ENCODE peak calls at places on chromosome 19, in four cellular contexts. P is mammary epithelial cell, V is psoas muscle, U is tibial nerve. S is an unnamed sample.

GRCh38 chr19:46578450-46578849 is 22.7 kb upstream of the CALM3 start:
- DNase-seq in P (no peak), U (no peak), V (no peak), S (no peak)

GRCh38 chr19:18291019-18291524 is 9.7 kb upstream of the JUND start:
- DNase-seq in U (no peak), V (no peak), P (no peak), S (no peak)

GRCh38 chr19:13808856-13809255 is 13.6 kb downstream of the ZSWIM4 start:
- DNase-seq in U (no peak), P (no peak), V (no peak), S (no peak)

GRCh38 chr19:52660981-52661380 is 22.8 kb upstream of the ZNF83 start:
- DNase-seq in V (no peak), P (no peak), U (no peak), S (no peak)

GRCh38 chr19:52601025-52601973 is 31.2 kb downstream of the ZNF701 start:
- DNase-seq in P (peak; percentile 89), U (peak; percentile 93), V (peak; percentile 96), S (peak; percentile 84)

GRCh38 chr19:55907746-55908145 is 24.4 kb downstream of the NLRP13 start:
- DNase-seq in V (no peak), U (no peak), P (no peak), S (no peak)

GRCh38 chr19:48421548-48421947 is 24.2 kb upstream of the GRWD1 start:
- DNase-seq in U (peak; percentile 27), V (no peak), P (no peak), S (no peak)

GRCh38 chr19:495047-495439 is 1.2 kb upstream of the MADCAM1 start:
- DNase-seq in V (peak; percentile 44), U (no peak), P (no peak), S (no peak)

GRCh38 chr19:38265213-38265861 is 964 bp downstream of the SPINT2 start:
- DNase-seq in U (no peak), P (peak; percentile 58), V (no peak), S (no peak)

GRCh38 chr19:49712397-49712859 is 21.5 kb downstream of the CPT1C start:
- DNase-seq in U (peak; percentile 14), V (peak; percentile 66), P (no peak), S (no peak)

GRCh38 chr19:45128109-45128508 is 32.7 kb downstream of the NKPD1 start:
- DNase-seq in V (no peak), U (no peak), P (no peak), S (no peak)

GRCh38 chr19:45133661-45134060 is 27.1 kb downstream of the NKPD1 start:
- DNase-seq in P (no peak), V (no peak), U (no peak), S (no peak)

GRCh38 chr19:45128806-45129205 is 32.0 kb downstream of the NKPD1 start:
- DNase-seq in V (no peak), P (no peak), U (no peak), S (no peak)

GRCh38 chr19:45130236-45130635 is 30.5 kb downstream of the NKPD1 start:
- DNase-seq in P (no peak), U (no peak), V (no peak), S (no peak)

GRCh38 chr19:45130888-45131615 is 29.7 kb downstream of the NKPD1 start:
- DNase-seq in P (peak; percentile 49), V (no peak), U (no peak), S (peak; percentile 78)
- H3K27ac ChIP-seq in P (no peak overlapping the region), V (no peak overlapping the region), U (no peak overlapping the region), S (peak overlapping the region; percentile 78)

DNA sequence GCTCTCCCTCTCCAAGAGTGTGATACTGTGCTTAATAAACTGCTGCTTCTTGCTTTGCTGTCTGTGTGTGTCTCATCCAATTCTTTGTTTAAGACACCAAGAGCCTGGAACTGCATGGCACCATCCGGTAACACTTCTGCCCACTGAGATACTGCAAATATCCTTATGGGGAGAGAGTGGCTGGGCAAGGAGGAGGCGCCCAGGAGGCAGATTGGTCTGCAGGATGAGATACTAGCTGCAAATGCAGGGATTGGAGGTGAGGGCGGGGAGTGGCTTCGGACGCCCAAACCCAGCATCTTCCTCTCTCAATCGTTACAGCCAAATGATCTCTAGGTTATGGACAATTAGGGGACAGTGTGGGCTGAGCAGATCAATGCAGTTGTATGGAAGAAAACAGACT is 1.7 kb upstream of the SIGLEC7 start:
- DNase-seq in V (no peak), U (no peak), P (no peak), S (no peak)
- TF ChIP-seq CTCF in V (no peak), U (no peak), P (no peak), S (no peak)

GRCh38 chr19:23542562-23542961 is 144.4 kb downstream of the ZNF675 start:
- DNase-seq in V (no peak), U (no peak), P (peak; percentile 54), S (no peak)
- H3K27ac ChIP-seq in V (no peak overlapping the region), U (no peak overlapping the region), P (no peak overlapping the region), S (no peak overlapping the region)

DNA sequence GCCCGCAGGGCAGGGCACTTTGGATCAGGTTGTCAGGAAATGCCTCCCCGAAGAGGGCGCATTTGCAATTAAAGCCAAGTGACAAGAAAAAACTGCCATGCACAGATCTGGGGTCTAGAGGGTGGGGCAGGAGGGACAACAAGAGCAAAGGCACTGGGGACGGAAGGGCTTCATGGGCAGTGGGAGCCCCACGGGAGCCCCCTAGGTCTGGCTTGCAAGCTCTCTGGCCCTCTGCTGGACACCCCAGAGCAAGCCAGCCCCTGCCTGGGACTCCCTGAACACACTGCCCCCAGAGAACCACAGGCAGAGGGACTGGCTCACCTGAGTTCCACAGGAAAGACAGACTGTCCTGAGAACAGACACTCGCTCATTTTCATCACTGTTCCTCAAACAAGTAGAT is 30.2 kb upstream of the C19orf12 start:
- DNase-seq in V (no peak), P (no peak), U (no peak), S (no peak)
- TF ChIP-seq CTCF in V (no peak), P (no peak), U (no peak), S (no peak)

DNA sequence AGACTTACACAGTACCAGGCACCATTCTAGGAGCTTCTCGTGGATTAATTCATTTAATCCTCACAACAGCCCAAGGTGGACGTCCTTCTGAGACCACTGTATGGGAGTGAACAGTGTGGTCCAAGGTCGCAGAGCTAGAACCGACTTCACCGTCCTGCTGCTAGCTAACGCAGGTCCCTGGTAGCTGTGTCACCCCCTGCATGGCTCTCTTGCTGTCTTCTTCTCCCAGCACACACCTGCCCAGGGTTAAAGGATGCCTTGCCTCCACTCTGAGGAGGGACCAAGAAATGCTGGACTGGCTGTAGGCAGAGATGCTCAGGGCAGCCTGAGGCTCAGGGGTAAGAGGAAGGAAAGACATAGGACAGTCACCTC is 3.0 kb downstream of the AKT2 start:
- DNase-seq in U (no peak), P (no peak), V (no peak), S (no peak)
- H3K27ac ChIP-seq in U (no peak overlapping the region), P (no peak overlapping the region), V (peak overlapping the region; percentile 87), S (no peak overlapping the region)

GRCh38 chr19:58379276-58379675 is 1.6 kb downstream of the ZNF837 start:
- DNase-seq in U (no peak), V (peak; percentile 41), P (no peak), S (no peak)

GRCh38 chr19:58381460-58382220 is 810 bp upstream of the ZNF837 start:
- DNase-seq in V (peak; percentile 55), U (no peak), P (no peak), S (no peak)

GRCh38 chr19:58380037-58380735 is 644 bp downstream of the ZNF837 start:
- DNase-seq in U (no peak), P (peak; percentile 19), V (peak; percentile 22), S (no peak)

GRCh38 chr19:58382997-58383603 is 2.3 kb upstream of the ZNF837 start:
- DNase-seq in P (no peak), U (no peak), V (peak; percentile 39), S (no peak)

DNA sequence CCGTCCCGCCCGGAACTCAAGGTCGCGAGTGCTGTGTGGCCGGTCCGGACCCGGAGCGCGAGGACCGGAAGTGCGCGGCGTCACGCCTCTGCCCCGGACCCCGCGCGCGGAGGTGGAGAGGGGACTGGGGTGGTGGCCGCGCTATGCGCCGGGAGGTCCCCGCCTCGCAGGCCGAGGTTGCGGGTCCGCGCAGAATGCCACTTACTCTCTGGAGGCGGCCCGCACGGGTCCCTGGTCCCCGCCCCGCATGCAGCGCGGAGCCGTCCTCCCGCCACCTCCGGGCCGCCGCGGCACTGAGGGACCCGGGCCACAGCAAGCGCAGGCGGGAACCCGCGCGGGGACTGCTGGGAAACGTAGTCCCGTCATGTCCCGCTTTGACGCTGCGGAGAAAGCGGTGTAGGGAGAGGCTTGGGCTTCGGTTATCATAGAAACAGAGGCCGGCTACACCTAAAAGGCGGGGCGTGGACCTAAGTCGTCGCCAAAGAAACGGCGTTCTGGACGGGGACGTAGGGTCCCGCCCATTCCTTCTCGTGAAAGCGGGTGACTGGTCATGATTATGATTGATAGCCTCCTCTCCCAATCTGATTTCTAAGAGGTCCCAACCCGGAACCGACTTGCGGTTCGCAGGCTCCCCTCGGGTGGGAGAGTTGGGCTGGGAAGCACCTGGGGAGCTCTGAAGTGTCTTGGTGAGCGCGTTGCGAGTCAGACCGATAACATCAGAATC is at the start of gene ZNF837:
- DNase-seq in U (peak; percentile 96), P (peak; percentile 100), V (peak; percentile 99), S (peak; percentile 100)
- TF ChIP-seq CTCF in U (no peak), P (no peak), V (no peak), S (no peak)

GRCh38 chr19:39341122-39341719 is 1.0 kb upstream of the SAMD4B start:
- DNase-seq in V (peak; percentile 61), U (no peak), P (no peak), S (peak; percentile 22)
- H3K27ac ChIP-seq in V (peak overlapping the region; percentile 86), U (peak overlapping the region; percentile 55), P (peak overlapping the region; percentile 71), S (peak overlapping the region; percentile 89)